ENCODE peak calls at places on chromosome X, in four cellular contexts. V, Q, Y and O are unnamed samples.

GRCh38 chrX:10146350-10146749 is 10.4 kb upstream of the CLCN4 start:
- DNase-seq in Y (no peak), Q (no peak), V (no peak), O (peak)

GRCh38 chrX:145716226-145716625 is 101.4 kb upstream of the SLITRK2 start:
- DNase-seq in Q (no peak), Y (no peak), V (no peak), O (no peak)

GRCh38 chrX:39652336-39652735 is 445.4 kb downstream of the BCOR start:
- DNase-seq in Q (peak), Y (no peak), V (peak), O (no peak)

GRCh38 chrX:130120321-130120731 is 10.0 kb upstream of the ELF4 start:
- DNase-seq in V (no peak), Y (no peak), Q (no peak), O (no peak)

GRCh38 chrX:8323356-8323755 is 141.3 kb upstream of the VCX3B start:
- DNase-seq in Q (no peak), Y (no peak), V (no peak), O (no peak)

GRCh38 chrX:72107320-72107719 is 24.4 kb downstream of the RTL5 start:
- DNase-seq in Q (peak), Y (no peak), V (no peak), O (no peak)

GRCh38 chrX:47283015-47283771 is 50.4 kb downstream of the USP11 start:
- DNase-seq in Q (peak), Y (peak), V (peak), O (no peak)

GRCh38 chrX:69222103-69223090 is 57.1 kb upstream of the PJA1 start:
- DNase-seq in Y (peak), Q (peak), V (peak), O (peak)

GRCh38 chrX:150363561-150364346 is 637 bp downstream of the MAMLD1 start:
- DNase-seq in Y (no peak), V (no peak), Q (peak), O (no peak)

GRCh38 chrX:119482497-119483480 is 14.5 kb downstream of the SLC25A5 start:
- DNase-seq in Y (peak), V (peak), Q (peak), O (no peak)

GRCh38 chrX:47218920-47219815 is 687 bp downstream of the CDK16 start:
- DNase-seq in Y (no peak), Q (peak), V (peak), O (no peak)

GRCh38 chrX:39002466-39002865 is 201.2 kb downstream of the MID1IP1 start:
- DNase-seq in V (no peak), Y (no peak), Q (peak), O (no peak)

GRCh38 chrX:66601522-66601921 is 37.4 kb downstream of the EDA2R start:
- DNase-seq in Y (no peak), V (no peak), Q (no peak), O (no peak)

GRCh38 chrX:148956352-148956751 is 455.9 kb downstream of the AFF2 start:
- DNase-seq in V (no peak), Y (no peak), Q (no peak), O (no peak)

GRCh38 chrX:2928583-2929434 is at the start of gene ARSD:
- DNase-seq in Q (peak), V (peak), Y (peak), O (no peak)

GRCh38 chrX:9148626-9149385 is 114.9 kb upstream of the FAM9B start:
- DNase-seq in Y (peak), V (no peak), Q (peak), O (no peak)

GRCh38 chrX:17563515-17563914 is 173.8 kb upstream of the SCML1 start:
- DNase-seq in Y (peak), Q (peak), V (no peak), O (no peak)

GRCh38 chrX:67555578-67556203 is 11.9 kb downstream of the AR start:
- DNase-seq in V (no peak), Q (peak), Y (peak), O (no peak)

GRCh38 chrX:43349363-43349762 is 306.7 kb upstream of the MAOA start:
- DNase-seq in Y (peak), V (no peak), Q (peak), O (no peak)

GRCh38 chrX:144006811-144007210 is 122.9 kb downstream of the UBE2NL start:
- DNase-seq in V (no peak), Y (no peak), Q (peak), O (no peak)

GRCh38 chrX:38500886-38501285 is 60.5 kb upstream of the TSPAN7 start:
- DNase-seq in Y (no peak), Q (no peak), V (no peak), O (no peak)

GRCh38 chrX:13028871-13029336 is 15.5 kb downstream of the FAM9C start:
- DNase-seq in Y (peak), V (no peak), Q (peak), O (no peak)

GRCh38 chrX:101986571-101986970 is 54.7 kb upstream of the ZMAT1 start:
- DNase-seq in V (no peak), Q (peak), Y (no peak), O (no peak)

GRCh38 chrX:317424-318067 is 1.1 kb downstream of the GTPBP6 start:
- DNase-seq in V (no peak), Y (no peak), Q (no peak), O (no peak)

GRCh38 chrX:139739138-139739537 is 31.2 kb upstream of the MCF2 start:
- DNase-seq in Y (peak), V (no peak), Q (peak), O (no peak)

GRCh38 chrX:153688900-153689590 is 1.3 kb downstream of the SLC6A8 start:
- DNase-seq in Y (no peak), V (no peak), Q (peak), O (no peak)

GRCh38 chrX:37825225-37825842 is 22.0 kb downstream of the DYNLT3 start:
- DNase-seq in V (peak), Q (peak), Y (peak), O (no peak)

GRCh38 chrX:136168929-136169735 is 21.8 kb downstream of the FHL1 start:
- DNase-seq in V (no peak), Q (peak), Y (peak), O (peak)